ENCODE peak calls at places on chromosome 2, in five cellular contexts. A, P, D, S and J are unnamed samples.

GRCh38 chr2:29952973-29953372 is 31.6 kb upstream of the ALK start:
- DNase-seq in S (no peak), P (no peak), A (no peak), D (no peak), J (no peak)

GRCh38 chr2:98399112-98399511 is 45.5 kb upstream of the INPP4A start:
- DNase-seq in D (no peak), S (no peak), A (no peak), P (no peak), J (no peak)

GRCh38 chr2:85769236-85769986 is 15.6 kb downstream of the ATOH8 start:
- DNase-seq in P (no peak), A (peak; percentile 54), D (peak; percentile 75), S (no peak), J (peak; percentile 19)

GRCh38 chr2:105361132-105361889 is 24.0 kb downstream of the C2orf49 start:
- DNase-seq in S (no peak), D (no peak), P (no peak), A (no peak), J (no peak)

GRCh38 chr2:141899740-141900139 is 231.1 kb downstream of the LRP1B start:
- DNase-seq in S (no peak), A (no peak), D (no peak), P (no peak), J (no peak)

GRCh38 chr2:36562973-36563532 is 34.9 kb downstream of the FEZ2 start:
- DNase-seq in D (peak; percentile 56), S (peak; percentile 50), P (peak; percentile 39), A (peak; percentile 73), J (no peak)

GRCh38 chr2:86078801-86079545 is 26.7 kb downstream of the POLR1A start:
- DNase-seq in A (peak; percentile 71), D (no peak), P (peak; percentile 54), S (peak; percentile 47), J (peak; percentile 48)

GRCh38 chr2:231364961-231365810 is 30.3 kb upstream of the B3GNT7 start:
- DNase-seq in S (peak; percentile 89), D (peak; percentile 92), A (peak; percentile 81), P (peak; percentile 63), J (peak; percentile 13)

GRCh38 chr2:207897541-207898353 is 127.6 kb downstream of the PLEKHM3 start:
- DNase-seq in S (no peak), A (no peak), P (no peak), D (peak; percentile 84), J (no peak)

GRCh38 chr2:30958571-30959220 is 151.4 kb upstream of the CAPN13 start:
- DNase-seq in A (no peak), D (no peak), P (no peak), S (no peak), J (no peak)

GRCh38 chr2:216653093-216653799 is 20.0 kb downstream of the IGFBP2 start:
- DNase-seq in A (no peak), P (no peak), S (no peak), D (no peak), J (no peak)

GRCh38 chr2:216651370-216651881 is 18.2 kb downstream of the IGFBP2 start:
- DNase-seq in P (peak; percentile 88), S (peak; percentile 87), D (no peak), A (peak; percentile 65), J (no peak)

GRCh38 chr2:216649573-216649972 is 16.4 kb downstream of the IGFBP2 start:
- DNase-seq in D (no peak), S (no peak), A (no peak), P (no peak), J (no peak)

GRCh38 chr2:216652566-216652965 is 19.3 kb downstream of the IGFBP2 start:
- DNase-seq in S (no peak), D (no peak), P (peak; percentile 41), A (no peak), J (no peak)

GRCh38 chr2:216650607-216651229 is 17.5 kb downstream of the IGFBP2 start:
- DNase-seq in D (peak; percentile 67), S (no peak), P (no peak), A (no peak), J (no peak)
- H4K20me1 ChIP-seq in D (no peaks in the 10 kb centered on the region), S (no peaks in the 10 kb centered on the region), P (no peaks in the 10 kb centered on the region), A (no peaks in the 10 kb centered on the region), J (no peaks in the 10 kb centered on the region)

GRCh38 chr2:174844295-174844708 is 80.0 kb upstream of the CHRNA1 start:
- DNase-seq in D (no peak), P (no peak), A (no peak), S (no peak), J (no peak)

GRCh38 chr2:174846218-174846617 is 81.9 kb upstream of the CHRNA1 start:
- DNase-seq in A (peak; percentile 39), S (no peak), D (no peak), P (no peak), J (no peak)

GRCh38 chr2:174841931-174842330 is 77.7 kb upstream of the CHRNA1 start:
- DNase-seq in A (no peak), P (no peak), D (no peak), S (no peak), J (no peak)

GRCh38 chr2:174842496-174842895 is 78.2 kb upstream of the CHRNA1 start:
- DNase-seq in A (no peak), S (no peak), P (no peak), D (no peak), J (no peak)

DNA sequence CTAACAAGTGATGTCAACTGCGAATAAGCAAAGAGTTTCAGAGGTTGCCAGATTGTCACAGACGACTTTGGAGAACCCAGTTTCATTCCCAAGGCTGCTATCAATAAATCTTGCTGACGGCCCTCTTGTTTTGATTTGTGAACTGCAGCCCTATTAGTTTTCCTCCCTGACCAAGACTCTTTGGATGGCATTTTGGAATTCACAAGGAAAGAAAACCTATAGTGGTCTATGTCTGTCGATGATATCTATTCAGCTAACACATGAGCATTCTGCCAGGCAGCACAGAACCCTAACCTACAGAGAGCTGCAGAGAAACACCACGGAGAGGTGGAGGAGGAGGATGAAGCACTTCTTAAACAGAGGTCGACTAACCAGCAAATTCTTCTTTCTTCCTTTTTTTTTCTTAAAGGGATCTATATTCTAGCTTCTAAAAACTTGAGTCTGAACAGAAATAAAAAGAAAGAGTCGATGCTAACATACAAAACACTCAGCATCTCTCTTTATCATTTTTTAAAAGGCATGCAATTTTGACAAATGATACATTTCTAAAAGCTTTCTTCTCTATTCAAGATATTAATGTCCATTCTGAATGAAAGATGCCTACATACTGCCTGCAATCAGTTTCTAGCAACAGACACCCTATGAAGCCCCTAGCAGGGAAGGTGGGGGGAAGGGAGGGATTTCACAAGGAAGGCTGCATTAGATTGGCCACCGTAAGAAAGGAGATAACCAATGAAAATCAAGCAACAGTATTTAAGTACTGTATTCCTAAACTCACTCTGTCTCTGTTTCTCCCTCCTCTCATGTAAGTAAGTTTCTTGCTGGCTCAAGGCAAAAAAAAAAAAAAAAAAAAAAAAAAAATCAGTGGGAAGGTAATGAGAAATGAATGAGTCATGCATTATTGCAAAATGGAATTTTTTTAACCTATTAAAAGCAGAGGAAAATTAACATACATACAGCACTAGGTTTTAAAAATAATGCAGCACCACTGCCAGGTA is 83.0 kb upstream of the CHRNA1 start:
- DNase-seq in A (peak; percentile 91), S (peak; percentile 97), P (peak; percentile 97), D (no peak), J (no peak)
- H2AFZ ChIP-seq in A (peak overlapping the region; percentile 80), S (peak overlapping the region; percentile 58), P (no peak overlapping the region), D (no peak overlapping the region), J (no peak overlapping the region)

GRCh38 chr2:168526641-168527040 is 70.6 kb downstream of the CERS6 start:
- DNase-seq in D (no peak), A (peak; percentile 53), P (no peak), S (no peak), J (no peak)

GRCh38 chr2:168528469-168528868 is 72.4 kb downstream of the CERS6 start:
- DNase-seq in A (peak; percentile 61), P (no peak), S (peak; percentile 30), D (no peak), J (no peak)

GRCh38 chr2:168529054-168529833 is 73.2 kb downstream of the CERS6 start:
- DNase-seq in S (no peak), A (peak; percentile 38), P (no peak), D (no peak), J (no peak)

GRCh38 chr2:168529900-168530561 is 74.0 kb downstream of the CERS6 start:
- DNase-seq in D (no peak), S (no peak), A (peak; percentile 16), P (peak; percentile 21), J (no peak)

DNA sequence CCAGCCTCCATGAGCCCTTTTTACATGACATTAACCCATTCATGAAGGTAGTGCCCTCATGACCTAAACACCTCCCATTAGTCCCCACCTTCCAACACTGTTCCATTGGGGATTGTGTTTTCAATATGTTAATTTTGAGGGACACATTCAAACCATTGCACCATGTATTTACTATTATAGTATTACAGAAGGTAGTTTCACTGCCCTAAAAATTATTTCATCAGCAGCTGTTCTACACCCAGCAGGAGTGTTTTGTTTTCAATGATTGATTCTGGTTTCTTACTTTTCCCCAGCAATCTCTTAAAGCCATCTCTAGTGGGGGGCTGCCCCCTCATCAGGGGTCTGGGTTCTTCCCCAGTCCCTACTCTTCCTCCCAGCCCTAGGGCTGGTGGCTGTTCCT is 71.9 kb downstream of the CERS6 start:
- DNase-seq in D (no peak), S (no peak), P (no peak), A (no peak), J (no peak)
- H3K27ac ChIP-seq in D (no peak overlapping the region), S (no peak overlapping the region), P (no peak overlapping the region), A (no peak overlapping the region), J (no peak overlapping the region)

GRCh38 chr2:199468561-199469513 is 11.1 kb upstream of the SATB2 start:
- DNase-seq in A (no peak), S (no peak), D (no peak), P (no peak), J (no peak)

GRCh38 chr2:199469514-199470360 is 12.0 kb upstream of the SATB2 start:
- DNase-seq in P (no peak), S (no peak), A (no peak), D (no peak), J (no peak)

GRCh38 chr2:199471443-199472057 is 13.8 kb upstream of the SATB2 start:
- DNase-seq in D (peak; percentile 53), P (peak; percentile 57), A (peak; percentile 89), S (peak; percentile 45), J (peak; percentile 42)

GRCh38 chr2:199470361-199470671 is 12.6 kb upstream of the SATB2 start:
- DNase-seq in A (no peak), S (no peak), D (no peak), P (no peak), J (no peak)

GRCh38 chr2:199470672-199471442 is 13.1 kb upstream of the SATB2 start:
- DNase-seq in P (no peak), A (peak; percentile 26), D (no peak), S (no peak), J (no peak)
- H4K20me1 ChIP-seq in P (no peaks in the 10 kb centered on the region), A (no peaks in the 10 kb centered on the region), D (peaks cover 3% of the 10 kb centered on the region), S (no peaks in the 10 kb centered on the region), J (no peaks in the 10 kb centered on the region)

GRCh38 chr2:128602038-128602698 is 283.5 kb upstream of the HS6ST1 start:
- DNase-seq in D (no peak), A (no peak), S (no peak), P (no peak), J (no peak)
- H2AFZ ChIP-seq in D (no peak overlapping the region), A (no peak overlapping the region), S (no peak overlapping the region), P (no peak overlapping the region), J (no peak overlapping the region)

DNA sequence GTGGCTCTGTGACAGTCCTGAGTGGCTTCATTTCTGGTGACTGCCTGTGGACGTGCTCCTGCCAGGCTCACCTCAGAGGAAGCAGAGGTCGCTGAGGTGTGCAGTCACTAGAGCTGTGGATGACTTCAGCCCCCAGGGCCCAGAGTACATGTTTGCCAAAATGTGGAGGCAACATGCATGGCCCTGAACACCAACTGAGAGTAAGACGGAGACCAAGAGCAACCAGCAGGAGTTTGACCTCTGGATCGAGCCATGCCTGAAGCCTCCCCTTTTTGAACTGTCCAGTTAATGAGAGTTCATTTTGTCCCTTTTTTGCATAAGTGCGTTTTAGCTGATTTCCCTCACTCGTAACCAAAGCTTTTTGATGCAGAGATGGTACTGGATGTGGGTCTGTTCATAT is 184.9 kb downstream of the RTP5 start:
- DNase-seq in S (no peak), A (no peak), D (no peak), P (no peak), J (no peak)
- H3K27ac ChIP-seq in S (no peak overlapping the region), A (no peak overlapping the region), D (no peak overlapping the region), P (no peak overlapping the region), J (no peak overlapping the region)